ENCODE peak calls at places on chromosomes 11 and 22, in four cellular contexts. Z, L, G and I are unnamed samples.
A peak's percentile ranks its signal among the peaks of the same experiment; 100 is the strongest.

GRCh38 chr11:71210861-71211260 is 41.5 kb downstream of the SHANK2 start:
- DNase-seq in Z (no peak), G (no peak), L (no peak), I (no peak)

GRCh38 chr11:102295045-102295444 is 22.2 kb upstream of the BIRC3 start:
- DNase-seq in L (no peak), Z (no peak), G (no peak), I (no peak)

GRCh38 chr22:25008666-25009065 is 56.1 kb downstream of the KIAA1671 start:
- DNase-seq in Z (no peak), L (no peak), G (no peak), I (no peak)

GRCh38 chr11:21415566-21415965 is 746.2 kb downstream of the NELL1 start:
- DNase-seq in Z (no peak), G (no peak), L (no peak), I (no peak)

GRCh38 chr11:68753300-68753699 is 2.0 kb upstream of the TESMIN start:
- DNase-seq in G (no peak), Z (no peak), L (no peak), I (no peak)

GRCh38 chr11:123261345-123262106 is 66.5 kb upstream of the CLMP start:
- DNase-seq in Z (peak; percentile 68), L (peak; percentile 81), G (peak; percentile 67), I (no peak)

GRCh38 chr11:122784325-122785155 is 53.8 kb upstream of the CRTAM start:
- DNase-seq in Z (peak; percentile 73), G (peak; percentile 98), L (peak; percentile 98), I (peak; percentile 79)

GRCh38 chr22:25134028-25134427 is 65.6 kb upstream of the CRYBB3 start:
- DNase-seq in L (no peak), Z (peak; percentile 95), G (no peak), I (no peak)

GRCh38 chr11:123443851-123444623 is 14.0 kb downstream of the GRAMD1B start:
- DNase-seq in G (no peak), L (no peak), Z (no peak), I (no peak)

GRCh38 chr11:27076121-27076589 is 35.5 kb downstream of the BBOX1 start:
- DNase-seq in G (no peak), Z (no peak), L (no peak), I (no peak)

GRCh38 chr11:111815489-111815888 is 49.3 kb upstream of the PPP2R1B start:
- DNase-seq in G (peak; percentile 23), L (no peak), Z (no peak), I (no peak)
- H3K4me3 ChIP-seq in G (no peak overlapping the region), L (no peak overlapping the region), Z (no peak overlapping the region), I (no peak overlapping the region)

DNA sequence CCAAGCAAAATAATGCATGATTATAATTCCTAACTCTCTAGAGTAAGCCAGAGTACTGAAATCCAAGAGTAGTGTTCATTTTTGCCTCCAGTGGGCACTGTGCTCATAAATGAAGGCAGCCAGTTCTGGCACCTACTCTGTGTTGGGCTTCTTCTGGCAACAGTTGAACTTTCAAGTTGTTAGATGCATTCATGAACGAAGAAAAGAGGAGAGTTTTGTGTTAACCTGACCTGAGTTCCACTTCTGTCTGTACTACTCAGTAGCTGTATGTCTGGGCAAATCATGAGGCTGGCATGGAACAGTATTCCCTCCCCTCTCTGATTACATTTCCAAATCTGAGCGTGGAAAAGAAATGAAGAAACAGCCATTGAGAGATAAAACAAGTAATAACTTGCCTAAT is 20.3 kb upstream of the TENM4 start:
- DNase-seq in G (peak; percentile 51), Z (no peak), L (peak; percentile 74), I (no peak)
- TF ChIP-seq CTCF in G (peak; percentile 67), Z (no peak), L (peak; percentile 79), I (peak; percentile 62)

GRCh38 chr11:76376746-76377558 is 4.0 kb downstream of the THAP12 start:
- DNase-seq in L (no peak), Z (no peak), G (no peak), I (no peak)
- H3K4me3 ChIP-seq in L (no peak overlapping the region), Z (no peak overlapping the region), G (no peak overlapping the region), I (no peak overlapping the region)

GRCh38 chr11:128686745-128687177 is 7.1 kb upstream of the FLI1 start:
- DNase-seq in L (peak; percentile 66), Z (peak; percentile 53), G (peak; percentile 50), I (no peak)
- TF ChIP-seq CTCF in L (no peak), Z (no peak), G (no peak), I (no peak)

DNA sequence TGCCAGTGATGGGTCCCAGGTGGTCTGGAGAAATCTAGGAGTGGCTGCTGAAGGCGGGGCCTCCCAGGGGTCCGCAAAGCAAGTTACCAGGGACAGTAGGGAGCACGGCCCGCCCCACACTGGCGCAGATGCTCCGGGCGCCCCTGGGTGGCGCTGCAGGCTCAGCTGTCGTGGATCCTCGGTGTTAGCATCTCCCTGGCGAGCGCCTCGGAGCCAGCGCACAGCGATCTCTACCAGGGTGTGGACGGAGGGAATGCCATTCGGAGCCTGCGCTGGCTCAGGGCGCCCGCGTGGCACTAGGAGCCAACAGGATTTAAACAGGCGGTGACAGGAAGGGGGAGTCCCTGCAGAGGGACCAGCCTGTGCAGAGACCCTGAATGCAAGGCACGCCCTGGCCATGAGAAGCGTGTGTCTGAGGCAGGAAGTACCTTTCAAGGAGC is 20.2 kb downstream of the FADS3 start:
- DNase-seq in L (peak; percentile 83), G (peak; percentile 67), Z (peak; percentile 76), I (no peak)
- H3K4me3 ChIP-seq in L (peak overlapping the region; percentile 25), G (no peak overlapping the region), Z (no peak overlapping the region), I (no peak overlapping the region)

GRCh38 chr22:26581769-26582168 is 8.2 kb downstream of the TPST2 start:
- DNase-seq in Z (no peak), L (no peak), G (no peak), I (no peak)

GRCh38 chr22:26587991-26588613 is 1.8 kb downstream of the TPST2 start:
- DNase-seq in L (no peak), G (no peak), Z (no peak), I (no peak)

GRCh38 chr22:26586556-26587325 is 3.2 kb downstream of the TPST2 start:
- DNase-seq in Z (peak; percentile 96), L (no peak), G (no peak), I (no peak)

GRCh38 chr22:26584010-26584409 is 5.9 kb downstream of the TPST2 start:
- DNase-seq in Z (no peak), L (no peak), G (no peak), I (no peak)

GRCh38 chr22:26585104-26585790 is 4.7 kb downstream of the TPST2 start:
- DNase-seq in L (peak; percentile 48), G (peak; percentile 79), Z (peak; percentile 80), I (peak; percentile 37)
- TF ChIP-seq CTCF in L (peak; percentile 26), G (no peak), Z (peak; percentile 6), I (peak; percentile 29)

GRCh38 chr11:100956321-100956720 is 173.3 kb downstream of the PGR start:
- DNase-seq in Z (no peak), G (no peak), L (no peak), I (no peak)

GRCh38 chr11:100949443-100949842 is 180.2 kb downstream of the PGR start:
- DNase-seq in L (no peak), Z (peak; percentile 41), G (no peak), I (no peak)

GRCh38 chr11:100957499-100957898 is 172.1 kb downstream of the PGR start:
- DNase-seq in L (no peak), G (no peak), Z (no peak), I (no peak)

GRCh38 chr11:100955318-100955717 is 174.3 kb downstream of the PGR start:
- DNase-seq in Z (no peak), L (no peak), G (no peak), I (no peak)
- H3K4me3 ChIP-seq in Z (no peak overlapping the region), L (no peak overlapping the region), G (no peak overlapping the region), I (no peak overlapping the region)

DNA sequence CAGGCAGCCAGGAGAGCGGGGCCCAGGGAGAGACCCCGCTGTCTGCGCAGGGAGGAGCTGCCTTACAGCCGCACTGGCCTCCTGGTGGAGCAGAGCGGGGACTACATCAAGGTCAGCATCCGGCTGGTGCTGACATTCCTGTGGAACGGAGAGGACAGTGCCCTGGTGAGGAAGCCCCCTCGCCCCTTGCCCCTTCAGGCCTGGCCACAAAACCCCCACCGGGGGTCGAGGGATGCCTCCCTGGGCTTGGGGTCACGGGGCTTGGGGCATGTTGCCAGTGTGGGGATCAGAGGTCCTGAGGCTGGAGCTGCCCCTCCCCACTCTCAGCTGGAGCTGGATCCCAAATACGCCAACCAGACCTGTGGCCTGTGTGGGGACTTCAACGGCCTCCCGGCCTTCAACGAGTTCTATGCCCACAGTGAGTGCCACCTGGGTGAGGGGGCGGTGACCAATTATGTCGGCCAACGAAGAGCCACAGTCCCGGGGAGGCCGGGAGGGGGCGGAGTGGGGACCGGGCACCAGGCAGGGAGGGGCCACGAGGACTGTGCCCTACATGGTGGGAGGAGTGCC is 4.2 kb downstream of the MUC5B start:
- DNase-seq in L (peak; percentile 34), G (peak; percentile 4), Z (no peak), I (no peak)
- TF ChIP-seq CTCF in L (peak; percentile 59), G (peak; percentile 26), Z (peak; percentile 27), I (peak; percentile 33)

GRCh38 chr11:7967826-7968225 is 2.6 kb upstream of the NLRP10 start:
- DNase-seq in Z (no peak), G (peak; percentile 74), L (peak; percentile 8), I (no peak)

GRCh38 chr11:7967097-7967496 is 1.9 kb upstream of the NLRP10 start:
- DNase-seq in L (no peak), Z (no peak), G (peak; percentile 52), I (no peak)

GRCh38 chr11:7969756-7970646 is 4.8 kb upstream of the NLRP10 start:
- DNase-seq in G (no peak), Z (no peak), L (no peak), I (no peak)

GRCh38 chr11:7971846-7972245 is 6.6 kb upstream of the NLRP10 start:
- DNase-seq in L (no peak), G (no peak), Z (no peak), I (no peak)

DNA sequence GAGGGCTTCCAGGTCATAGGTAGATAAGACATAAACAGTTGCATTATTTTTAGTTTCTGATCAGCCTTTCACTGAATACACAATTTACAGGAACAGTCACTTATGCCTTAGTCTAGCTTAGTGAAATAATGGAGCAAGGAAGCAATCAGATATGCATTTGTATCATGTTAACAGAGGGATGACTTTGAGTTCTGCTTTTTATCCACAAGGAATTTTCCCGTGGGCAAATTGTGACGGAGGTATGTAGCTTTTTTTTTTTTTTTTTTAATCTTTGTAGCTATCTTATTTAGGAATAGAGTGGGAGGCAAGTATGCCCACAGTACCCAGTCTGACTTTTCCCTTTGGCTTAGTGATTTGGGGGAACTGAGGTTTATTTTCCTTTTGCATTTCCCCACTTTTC is 3.4 kb upstream of the NLRP10 start:
- DNase-seq in L (no peak), G (peak; percentile 58), Z (no peak), I (no peak)
- H3K4me3 ChIP-seq in L (no peak overlapping the region), G (no peak overlapping the region), Z (no peak overlapping the region), I (no peak overlapping the region)